ENCODE peak calls at places on chromosomes 5 and 9, in ten cellular contexts. L is stimulated activated CD8-positive, alpha-beta memory T cell treated with anti-CD3 and anti-CD28 coated beads, Interleukin-12 subunit alpha, Interleukin-12 subunit beta, amount 100 ng/mL, for 1 hour; T is stimulated activated naive CD8-positive, alpha-beta T cell treated with anti-CD3 and anti-CD28 coated beads, Interleukin-15, Interleukin-2, amounts not matched to agents 100 U/mL and 50 U/mL, for 24 hours; F is sciatic nerve; C is mucosa of descending colon; P is nephron progenitor cell; K is anterior cingulate cortex; Q is C1 segment of cervical spinal cord; I is HTR-8/SVneo; U is aorta. G is an unnamed sample.

GRCh38 chr5:164980480-164980879 is 1475.1 kb downstream of the MAT2B start:
- DNase-seq in Q (no peak), L (no peak), P (no peak), K (no peak), F (no peak), T (no peak), U (no peak), C (no peak), I (no peak), G (no peak)

GRCh38 chr9:70049672-70050271 is 6.1 kb downstream of the MAMDC2 start:
- DNase-seq in L (no peak), F (peak), C (peak), U (peak), K (no peak), P (no peak), Q (no peak), I (no peak), T (no peak), G (peak)

GRCh38 chr9:108933231-108933630 is 693 bp downstream of the ELP1 start:
- DNase-seq in K (no peak), I (peak), P (no peak), U (no peak), T (no peak), C (no peak), F (no peak), L (no peak), Q (no peak), G (no peak)

GRCh38 chr5:1110930-1111726 is 735 bp downstream of the SLC12A7 start:
- DNase-seq in Q (no peak), F (no peak), P (peak), K (no peak), U (no peak), T (no peak), I (peak), C (peak), L (no peak), G (peak)

GRCh38 chr5:52989025-52989780 is at the start of gene ITGA2:
- DNase-seq in P (peak), I (peak), C (peak), T (peak), Q (peak), F (peak), K (no peak), L (no peak), U (peak), G (peak)

GRCh38 chr9:128055222-128056040 is 11.7 kb downstream of the NAIF1 start:
- DNase-seq in K (peak), T (no peak), P (no peak), L (no peak), U (no peak), C (no peak), Q (no peak), I (no peak), F (no peak), G (peak)

GRCh38 chr9:93594041-93594756 is 17.8 kb downstream of the PHF2 start:
- DNase-seq in F (peak), U (peak), P (no peak), I (no peak), Q (no peak), L (no peak), T (no peak), C (peak), K (no peak), G (no peak)

GRCh38 chr5:76074487-76074886 is 8.7 kb upstream of the SV2C start:
- DNase-seq in F (no peak), L (no peak), I (no peak), C (peak), P (peak), U (no peak), K (no peak), T (peak), Q (no peak), G (no peak)

GRCh38 chr5:38420691-38421395 is 135.6 kb downstream of the LIFR start:
- DNase-seq in T (peak), K (peak), P (peak), C (peak), Q (no peak), I (peak), L (no peak), F (peak), U (no peak), G (peak)

GRCh38 chr5:137122558-137122957 is 376.6 kb downstream of the SPOCK1 start:
- DNase-seq in I (no peak), C (no peak), T (no peak), K (no peak), F (no peak), U (no peak), Q (no peak), P (no peak), L (no peak), G (no peak)